ENCODE peak calls at places on chromosome 11, in four cellular contexts. D, I, Q and J are unnamed samples.

GRCh38 chr11:75475767-75476650 is 43.0 kb upstream of the KLHL35 start:
- DNase-seq in D (peak; percentile 45), I (peak; percentile 81), Q (no peak), J (peak; percentile 57)

GRCh38 chr11:134971381-134971780 is 559.3 kb upstream of the B3GAT1 start:
- DNase-seq in D (no peak), I (no peak), Q (no peak), J (no peak)

GRCh38 chr11:131754671-131755070 is 384.3 kb downstream of the NTM start:
- DNase-seq in D (no peak), I (no peak), Q (no peak), J (no peak)

GRCh38 chr11:11980841-11981308 is 27.6 kb downstream of the DKK3 start:
- DNase-seq in D (no peak), I (no peak), Q (no peak), J (no peak)

GRCh38 chr11:28049338-28050216 is 58.4 kb downstream of the KIF18A start:
- DNase-seq in D (no peak), I (peak; percentile 18), Q (no peak), J (peak; percentile 66)

GRCh38 chr11:27357250-27357649 is 5.8 kb downstream of the CCDC34 start:
- DNase-seq in D (no peak), I (no peak), Q (no peak), J (no peak)

GRCh38 chr11:117621226-117621625 is 175.8 kb downstream of the DSCAML1 start:
- DNase-seq in D (no peak), I (peak; percentile 17), Q (no peak), J (no peak)

GRCh38 chr11:88178211-88178610 is 3.0 kb upstream of the RAB38 start:
- DNase-seq in D (no peak), I (peak; percentile 20), Q (no peak), J (no peak)

GRCh38 chr11:14789879-14790484 is 102.0 kb downstream of the CYP2R1 start:
- DNase-seq in D (no peak), I (peak; percentile 41), Q (no peak), J (no peak)

GRCh38 chr11:47348131-47348802 is 4.2 kb downstream of the MYBPC3 start:
- DNase-seq in D (no peak), I (no peak), Q (no peak), J (no peak)

GRCh38 chr11:18304745-18305144 is 17.2 kb downstream of the HPS5 start:
- DNase-seq in D (no peak), I (no peak), Q (no peak), J (no peak)

GRCh38 chr11:88404932-88405710 is 67.6 kb upstream of the CTSC start:
- DNase-seq in D (no peak), I (no peak), Q (no peak), J (no peak)

GRCh38 chr11:109933126-109933525 is 160.1 kb upstream of the ZC3H12C start:
- DNase-seq in D (no peak), I (peak; percentile 80), Q (no peak), J (no peak)

GRCh38 chr11:67321313-67321871 is 18.1 kb downstream of the SSH3 start:
- DNase-seq in D (no peak), I (no peak), Q (no peak), J (no peak)

GRCh38 chr11:87398913-87399312 is 361.2 kb downstream of the TMEM135 start:
- DNase-seq in D (peak; percentile 57), I (peak; percentile 4), Q (no peak), J (peak; percentile 9)

GRCh38 chr11:44007746-44008501 is 39.9 kb upstream of the ACCSL start:
- DNase-seq in D (no peak), I (no peak), Q (no peak), J (no peak)

GRCh38 chr11:47248664-47249377 is at the start of gene ACP2:
- DNase-seq in D (peak; percentile 87), I (peak; percentile 92), Q (peak; percentile 88), J (peak; percentile 88)

GRCh38 chr11:44785856-44786606 is 59.3 kb downstream of the TSPAN18 start:
- DNase-seq in D (no peak), I (no peak), Q (no peak), J (no peak)

GRCh38 chr11:125102025-125102424 is 9.4 kb downstream of the TMEM218 start:
- DNase-seq in D (no peak), I (no peak), Q (no peak), J (no peak)

GRCh38 chr11:111665779-111666178 is 63.5 kb downstream of the SIK2 start:
- DNase-seq in D (no peak), I (peak; percentile 74), Q (no peak), J (no peak)

GRCh38 chr11:6875761-6876160 is 664 bp upstream of the OR10A4 start:
- DNase-seq in D (no peak), I (no peak), Q (no peak), J (no peak)

GRCh38 chr11:8826145-8826786 is 84.7 kb upstream of the AKIP1 start:
- DNase-seq in D (no peak), I (peak; percentile 84), Q (no peak), J (no peak)

GRCh38 chr11:4610258-4610935 is 2.4 kb upstream of the TRIM68 start:
- DNase-seq in D (no peak), I (peak; percentile 59), Q (no peak), J (no peak)

GRCh38 chr11:114442559-114442958 is 3.3 kb downstream of the REXO2 start:
- DNase-seq in D (no peak), I (no peak), Q (no peak), J (no peak)

GRCh38 chr11:114441921-114442320 is 2.7 kb downstream of the REXO2 start:
- DNase-seq in D (no peak), I (no peak), Q (no peak), J (no peak)

GRCh38 chr11:114448749-114449484 is 9.7 kb downstream of the REXO2 start:
- DNase-seq in D (no peak), I (no peak), Q (no peak), J (no peak)

GRCh38 chr11:114447892-114448291 is 8.6 kb downstream of the REXO2 start:
- DNase-seq in D (no peak), I (peak; percentile 69), Q (no peak), J (no peak)

GRCh38 chr11:114447444-114447843 is 8.2 kb downstream of the REXO2 start:
- DNase-seq in D (no peak), I (peak; percentile 22), Q (no peak), J (no peak)
- H3K36me3 ChIP-seq in D (peaks cover 54% of the 10 kb centered on the region), I (peaks cover 21% of the 10 kb centered on the region), Q (peaks cover 7% of the 10 kb centered on the region), J (peaks cover 67% of the 10 kb centered on the region)

GRCh38 chr11:79950172-79950571 is 509.3 kb upstream of the TENM4 start:
- DNase-seq in D (no peak), I (no peak), Q (no peak), J (no peak)
- TF ChIP-seq CTCF in D (no peak), I (no peak), Q (no peak), J (no peak)

GRCh38 chr11:71501071-71501985 is 25.7 kb upstream of the KRTAP5-7 start:
- DNase-seq in D (no peak), I (no peak), Q (no peak), J (peak; percentile 31)
- H3K36me3 ChIP-seq in D (peaks cover 63% of the 10 kb centered on the region), I (peaks cover 7% of the 10 kb centered on the region), Q (peaks cover 4% of the 10 kb centered on the region), J (peaks cover 37% of the 10 kb centered on the region)

DNA sequence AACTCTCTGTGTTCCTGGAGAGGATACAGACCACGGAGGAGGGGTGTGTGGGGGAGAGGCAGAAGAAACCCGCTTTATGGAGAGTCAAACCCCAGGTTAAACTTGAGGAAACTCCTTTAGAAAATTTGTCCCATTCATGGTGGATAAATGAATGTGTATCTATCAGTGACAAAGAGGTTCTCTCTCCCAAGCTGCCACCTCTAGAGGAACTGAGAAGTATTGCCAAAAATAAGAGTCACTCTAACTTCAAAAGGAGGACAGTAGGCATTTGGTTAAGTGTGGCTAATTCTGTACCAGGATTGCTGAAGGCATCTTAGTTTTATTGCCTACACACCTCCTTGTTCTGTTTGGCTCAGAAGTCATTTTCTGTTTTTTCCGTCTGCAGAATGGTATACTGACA is 189.0 kb upstream of the MPPED2 start:
- DNase-seq in D (no peak), I (no peak), Q (no peak), J (no peak)
- TF ChIP-seq CTCF in D (peak; percentile 21), I (no peak), Q (no peak), J (no peak)

GRCh38 chr11:113324250-113324649 is 9.9 kb downstream of the TTC12 start:
- DNase-seq in D (no peak), I (no peak), Q (no peak), J (no peak)
- H3K36me3 ChIP-seq in D (peaks cover 75% of the 10 kb centered on the region), I (peaks cover 9% of the 10 kb centered on the region), Q (no peaks in the 10 kb centered on the region), J (peaks cover 9% of the 10 kb centered on the region)